ENCODE peak calls at places on chromosomes 11 and 22, in seven cellular contexts. P, Y, T, D, K, C and I are unnamed samples.
A peak's percentile ranks its signal among the peaks of the same experiment; 100 is the strongest.

GRCh38 chr11:128520206-128520885 is 67.0 kb downstream of the ETS1 start:
- DNase-seq in P (no peak), Y (no peak), T (no peak), D (peak; percentile 32), K (no peak), C (no peak), I (no peak)

GRCh38 chr22:36838119-36839030 is 21.5 kb upstream of the PVALB start:
- DNase-seq in P (no peak), Y (no peak), T (no peak), D (no peak), K (no peak), C (no peak), I (no peak)

GRCh38 chr22:30337461-30337778 is 10.7 kb upstream of the TBC1D10A start:
- DNase-seq in P (no peak), Y (no peak), T (no peak), D (no peak), K (no peak), C (no peak), I (no peak)

GRCh38 chr22:48742191-48742555 is 1085.5 kb downstream of the BRD1 start:
- DNase-seq in P (no peak), Y (no peak), T (no peak), D (no peak), K (peak; percentile 7), C (no peak), I (no peak)

GRCh38 chr11:57213282-57214086 is 23.6 kb downstream of the APLNR start:
- DNase-seq in P (no peak), Y (no peak), T (no peak), D (peak; percentile 58), K (no peak), C (no peak), I (no peak)

GRCh38 chr22:37566329-37566837 is 6.1 kb downstream of the CDC42EP1 start:
- DNase-seq in P (no peak), Y (no peak), T (peak; percentile 67), D (no peak), K (no peak), C (no peak), I (peak; percentile 37)

GRCh38 chr22:49825436-49825835 is 2.2 kb downstream of the BRD1 start:
- DNase-seq in P (no peak), Y (no peak), T (no peak), D (peak; percentile 38), K (no peak), C (peak; percentile 34), I (no peak)

GRCh38 chr11:116180806-116181600 is 591.8 kb downstream of the BUD13 start:
- DNase-seq in P (no peak), Y (no peak), T (no peak), D (no peak), K (no peak), C (no peak), I (no peak)

GRCh38 chr22:22392131-22392530 is 116.4 kb downstream of the ZNF280B start:
- DNase-seq in P (no peak), Y (no peak), T (no peak), D (no peak), K (no peak), C (no peak), I (no peak)

GRCh38 chr22:50438305-50439275 is 36.2 kb downstream of the SBF1 start:
- DNase-seq in P (no peak), Y (no peak), T (no peak), D (no peak), K (no peak), C (no peak), I (no peak)

GRCh38 chr22:38236786-38237185 is 35.0 kb downstream of the MAFF start:
- DNase-seq in P (no peak), Y (peak; percentile 79), T (no peak), D (no peak), K (no peak), C (no peak), I (no peak)

GRCh38 chr11:94728541-94728940 is 39.6 kb upstream of the AMOTL1 start:
- DNase-seq in P (no peak), Y (no peak), T (no peak), D (no peak), K (no peak), C (no peak), I (no peak)

GRCh38 chr11:72443016-72443415 is 8.7 kb upstream of the CLPB start:
- DNase-seq in P (no peak), Y (no peak), T (no peak), D (peak; percentile 26), K (no peak), C (no peak), I (no peak)

GRCh38 chr11:14835491-14836105 is 56.4 kb downstream of the CYP2R1 start:
- DNase-seq in P (no peak), Y (no peak), T (no peak), D (peak; percentile 88), K (no peak), C (no peak), I (no peak)

GRCh38 chr22:25709758-25710157 is 32.2 kb upstream of the MYO18B start:
- DNase-seq in P (no peak), Y (no peak), T (no peak), D (no peak), K (no peak), C (no peak), I (no peak)

GRCh38 chr11:106961518-106961917 is 56.8 kb downstream of the GUCY1A2 start:
- DNase-seq in P (no peak), Y (no peak), T (no peak), D (peak; percentile 94), K (no peak), C (no peak), I (no peak)

GRCh38 chr22:30420401-30421178 is 5.0 kb upstream of the MTFP1 start:
- DNase-seq in P (no peak), Y (no peak), T (no peak), D (peak; percentile 64), K (no peak), C (no peak), I (no peak)

GRCh38 chr11:114160884-114161283 is 101.4 kb downstream of the ZBTB16 start:
- DNase-seq in P (no peak), Y (no peak), T (no peak), D (peak; percentile 53), K (no peak), C (no peak), I (no peak)

DNA sequence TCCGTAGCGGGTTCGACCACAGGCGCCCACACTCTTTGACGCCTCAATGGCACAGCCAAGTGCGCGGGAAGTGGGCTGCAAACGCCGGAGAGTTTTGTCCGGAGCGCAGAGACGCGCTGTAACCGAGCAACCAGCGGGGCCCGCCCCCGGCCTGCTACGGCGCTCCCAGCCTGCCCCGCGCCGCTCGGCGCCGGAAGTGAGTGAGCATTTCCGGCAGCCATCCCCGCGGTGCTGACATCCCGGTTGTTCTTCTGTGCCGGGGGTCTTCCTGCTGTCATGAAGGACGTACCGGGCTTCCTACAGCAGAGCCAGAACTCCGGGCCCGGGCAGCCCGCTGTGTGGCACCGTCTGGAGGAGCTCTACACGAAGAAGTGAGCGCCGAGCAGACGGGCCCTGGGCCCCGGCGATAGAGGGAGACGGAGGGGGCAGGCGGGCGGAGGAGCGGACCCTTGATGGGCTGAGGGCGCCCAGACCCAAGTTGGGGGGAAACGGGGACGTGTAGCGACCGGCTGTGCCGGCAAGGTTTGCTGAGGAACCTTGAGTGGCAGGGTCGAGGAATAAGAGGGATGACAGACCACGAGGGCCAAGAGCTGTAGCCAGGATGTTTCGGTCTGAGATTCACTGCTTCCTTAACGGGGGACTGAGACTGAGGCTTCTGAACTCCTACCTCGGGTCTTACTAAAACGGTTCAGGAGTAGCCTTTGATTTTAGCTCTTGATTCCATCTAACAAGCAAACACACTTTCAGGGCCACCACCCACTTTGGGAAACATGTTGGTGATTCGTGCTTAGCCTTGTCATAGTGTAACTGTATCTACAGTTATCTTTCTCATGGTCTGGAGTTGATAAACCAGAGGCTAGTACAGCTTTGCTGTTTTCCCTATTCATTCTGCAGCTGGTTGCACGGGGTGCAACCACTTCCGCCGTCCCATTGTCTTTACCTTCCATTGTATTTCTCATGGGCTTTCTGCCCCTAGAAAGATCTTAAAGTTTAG is at the start of gene PSMD13:
- DNase-seq in P (peak; percentile 56), Y (peak; percentile 81), T (peak; percentile 93), D (peak; percentile 76), K (peak; percentile 82), C (peak; percentile 66), I (peak; percentile 87)
- TF ChIP-seq CTCF in P (no peak), Y (no peak), T (no peak), D (no peak), K (peak; percentile 32), C (peak; percentile 9), I (no peak)

GRCh38 chr11:119424775-119425174 is 1.8 kb upstream of the THY1 start:
- DNase-seq in P (no peak), Y (no peak), T (no peak), D (no peak), K (no peak), C (no peak), I (no peak)
- H3K4me1 ChIP-seq in P (no peaks in the 10 kb centered on the region), Y (no peaks in the 10 kb centered on the region), T (no peaks in the 10 kb centered on the region), D (no peaks in the 10 kb centered on the region), K (peaks cover 21% of the 10 kb centered on the region), C (peaks cover 11% of the 10 kb centered on the region), I (peaks cover 15% of the 10 kb centered on the region)

DNA sequence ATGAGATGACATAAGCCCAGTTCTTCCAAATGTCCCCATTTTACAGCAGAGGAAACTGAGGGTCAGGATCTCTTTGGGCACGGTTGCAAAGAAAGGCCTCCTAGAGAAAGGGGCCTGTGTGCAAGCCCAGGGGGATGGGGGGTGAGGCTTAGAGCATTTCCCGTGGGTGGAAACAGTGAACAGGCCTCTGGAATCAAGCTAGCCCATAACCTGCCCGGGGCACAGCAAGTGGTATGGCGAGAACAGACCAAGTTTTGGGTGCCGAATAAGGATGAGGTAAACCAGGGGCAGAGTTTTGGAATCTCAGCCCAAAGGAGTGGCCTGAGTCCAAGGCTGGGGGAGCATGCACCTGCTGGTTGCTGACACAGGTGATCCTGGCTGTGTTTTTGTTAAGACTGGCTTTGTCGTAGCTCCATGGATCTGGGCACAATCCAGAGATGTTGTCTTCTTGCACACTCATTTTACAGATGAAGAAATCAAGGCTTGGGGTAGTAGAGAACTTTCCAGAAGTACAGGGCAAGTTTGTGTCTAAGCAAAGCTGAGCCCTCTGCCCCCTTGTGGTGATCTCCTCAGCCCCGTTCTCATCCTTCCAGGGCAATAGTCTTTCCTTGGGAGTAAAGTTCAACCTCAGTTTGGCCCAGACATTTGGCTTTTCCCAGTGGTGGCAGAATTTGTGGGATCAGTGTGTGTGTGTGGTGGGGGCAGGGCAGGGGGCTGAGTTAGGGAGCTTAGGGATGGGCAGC is 53.5 kb upstream of the MYEOV start:
- DNase-seq in P (peak; percentile 18), Y (peak; percentile 29), T (no peak), D (peak; percentile 17), K (peak; percentile 15), C (no peak), I (peak; percentile 44)
- TF ChIP-seq CTCF in P (peak; percentile 42), Y (peak; percentile 48), T (no peak), D (peak; percentile 51), K (no peak), C (peak; percentile 39), I (no peak)

GRCh38 chr11:7574491-7575129 is 60.8 kb downstream of the PPFIBP2 start:
- DNase-seq in P (no peak), Y (no peak), T (no peak), D (no peak), K (no peak), C (no peak), I (no peak)

GRCh38 chr11:7572001-7572712 is 58.4 kb downstream of the PPFIBP2 start:
- DNase-seq in P (no peak), Y (no peak), T (no peak), D (no peak), K (no peak), C (peak; percentile 90), I (no peak)

GRCh38 chr11:7573193-7573557 is 59.4 kb downstream of the PPFIBP2 start:
- DNase-seq in P (no peak), Y (no peak), T (no peak), D (no peak), K (no peak), C (no peak), I (no peak)

GRCh38 chr11:7571640-7572000 is 57.8 kb downstream of the PPFIBP2 start:
- DNase-seq in P (peak; percentile 51), Y (peak; percentile 76), T (peak; percentile 82), D (peak; percentile 75), K (peak; percentile 71), C (peak; percentile 76), I (no peak)

GRCh38 chr11:7573558-7574296 is 59.9 kb downstream of the PPFIBP2 start:
- DNase-seq in P (no peak), Y (no peak), T (no peak), D (no peak), K (no peak), C (peak; percentile 92), I (no peak)
- H3K4me1 ChIP-seq in P (peaks cover 16% of the 10 kb centered on the region), Y (peaks cover 41% of the 10 kb centered on the region), T (peaks cover 9% of the 10 kb centered on the region), D (peaks cover 50% of the 10 kb centered on the region), K (peaks cover 58% of the 10 kb centered on the region), C (peaks cover 81% of the 10 kb centered on the region), I (peaks cover 36% of the 10 kb centered on the region)